ENCODE peak calls at places on chromosome 9, in five cellular contexts. O is substantia nigra; S is stimulated activated CD4-positive, alpha-beta T cell treated with anti-CD3 and anti-CD28 coated beads, Interleukin-4, amount 100 ng/mL, for 24 hours; H is hypothalamus; A is PC-9. K is an unnamed sample.

GRCh38 chr9:22065431-22065830 is 56.3 kb upstream of the CDKN2B start:
- DNase-seq in O (no peak), S (no peak), H (no peak), A (no peak), K (no peak)

GRCh38 chr9:128098017-128098935 is 29.3 kb downstream of the PTGES2 start:
- DNase-seq in O (no peak), S (peak; percentile 63), H (peak; percentile 91), A (peak; percentile 97), K (peak; percentile 93)

GRCh38 chr9:13587581-13587980 is 308.1 kb upstream of the MPDZ start:
- DNase-seq in O (no peak), S (no peak), H (peak; percentile 62), A (no peak), K (peak; percentile 38)

GRCh38 chr9:29556317-29556716 is 1983.0 kb upstream of the C9orf72 start:
- DNase-seq in O (no peak), S (no peak), H (no peak), A (no peak), K (no peak)

GRCh38 chr9:92275541-92275940 is 18.0 kb downstream of the IARS1 start:
- DNase-seq in O (no peak), S (no peak), H (no peak), A (no peak), K (no peak)

GRCh38 chr9:10173561-10173960 is 439.2 kb downstream of the PTPRD start:
- DNase-seq in O (no peak), S (no peak), H (no peak), A (no peak), K (no peak)

GRCh38 chr9:131530546-131530929 is 525 bp downstream of the UCK1 start:
- DNase-seq in O (no peak), S (no peak), H (no peak), A (peak; percentile 45), K (peak; percentile 23)

GRCh38 chr9:120393386-120394057 is 186.4 kb downstream of the CDK5RAP2 start:
- DNase-seq in O (no peak), S (no peak), H (peak; percentile 43), A (peak; percentile 40), K (no peak)

GRCh38 chr9:107487521-107488399 is 1.8 kb downstream of the KLF4 start:
- DNase-seq in O (no peak), S (no peak), H (no peak), A (peak; percentile 77), K (no peak)

GRCh38 chr9:5510360-5510931 is at the start of gene PDCD1LG2:
- DNase-seq in O (no peak), S (peak; percentile 72), H (no peak), A (peak; percentile 55), K (no peak)

GRCh38 chr9:14383296-14383695 is 69.4 kb upstream of the NFIB start:
- DNase-seq in O (no peak), S (no peak), H (no peak), A (no peak), K (no peak)

GRCh38 chr9:126162611-126163381 is 163.8 kb upstream of the MVB12B start:
- DNase-seq in O (no peak), S (no peak), H (no peak), A (no peak), K (no peak)

GRCh38 chr9:26833792-26834191 is 58.8 kb downstream of the CAAP1 start:
- DNase-seq in O (no peak), S (no peak), H (no peak), A (no peak), K (no peak)

GRCh38 chr9:124526174-124526573 is 19.0 kb upstream of the NR5A1 start:
- DNase-seq in O (no peak), S (no peak), H (no peak), A (no peak), K (no peak)

GRCh38 chr9:97468658-97469448 is 32.6 kb upstream of the TMOD1 start:
- DNase-seq in O (peak; percentile 62), S (peak; percentile 36), H (peak; percentile 87), A (no peak), K (peak; percentile 69)

GRCh38 chr9:21404146-21404545 is 4.8 kb upstream of the IFNA8 start:
- DNase-seq in O (no peak), S (no peak), H (no peak), A (no peak), K (no peak)

GRCh38 chr9:36268007-36268427 is 9.8 kb upstream of the GNE start:
- DNase-seq in O (no peak), S (no peak), H (no peak), A (peak; percentile 88), K (no peak)

GRCh38 chr9:136031741-136032638 is 63.1 kb downstream of the NACC2 start:
- DNase-seq in O (no peak), S (no peak), H (no peak), A (no peak), K (no peak)

GRCh38 chr9:4689013-4689412 is 9.6 kb downstream of the CDC37L1 start:
- DNase-seq in O (no peak), S (no peak), H (no peak), A (no peak), K (no peak)

GRCh38 chr9:26326473-26327044 is 566.0 kb downstream of the CAAP1 start:
- DNase-seq in O (no peak), S (no peak), H (peak; percentile 8), A (peak; percentile 42), K (peak; percentile 45)

GRCh38 chr9:35406183-35406959 is 83.5 kb upstream of the RUSC2 start:
- DNase-seq in O (no peak), S (peak; percentile 19), H (no peak), A (no peak), K (peak; percentile 59)

GRCh38 chr9:32136700-32137339 is 247.6 kb upstream of the ACO1 start:
- DNase-seq in O (no peak), S (no peak), H (no peak), A (no peak), K (no peak)

GRCh38 chr9:93890436-93890935 is 64.7 kb downstream of the BARX1 start:
- DNase-seq in O (no peak), S (no peak), H (no peak), A (no peak), K (no peak)

GRCh38 chr9:109245300-109245897 is 75.5 kb downstream of the EPB41L4B start:
- DNase-seq in O (no peak), S (no peak), H (no peak), A (no peak), K (no peak)

GRCh38 chr9:109427886-109428285 is 70.2 kb downstream of the PTPN3 start:
- DNase-seq in O (no peak), S (no peak), H (no peak), A (no peak), K (no peak)

GRCh38 chr9:95509851-95510529 is 6.8 kb downstream of the PTCH1 start:
- DNase-seq in O (no peak), S (no peak), H (no peak), A (no peak), K (peak; percentile 33)

GRCh38 chr9:93533863-93534262 is 42.5 kb upstream of the PHF2 start:
- DNase-seq in O (no peak), S (no peak), H (no peak), A (no peak), K (no peak)

GRCh38 chr9:4333787-4334186 is 33.9 kb upstream of the GLIS3 start:
- DNase-seq in O (no peak), S (no peak), H (no peak), A (no peak), K (no peak)

GRCh38 chr9:27539479-27540441 is 10.1 kb upstream of the MOB3B start:
- DNase-seq in O (no peak), S (no peak), H (no peak), A (peak; percentile 69), K (no peak)